ENCODE peak calls at places on chromosomes 12 and 14, in four cellular contexts. One of them, this sample, is unnamed.
A peak's percentile ranks its signal among the peaks of the same experiment; 100 is the strongest.

GRCh38 chr14:22375321-22375930 is 213.6 kb downstream of the DAD1 start:
- DNase-seq in esophagus squamous epithelium: no peak
- DNase-seq in CD4-positive, alpha-beta memory T cell: no peak
- DNase-seq in SJCRH30: no peak
- DNase-seq in this sample: no peak

GRCh38 chr12:4164591-4165558 is 108.7 kb upstream of the CCND2 start:
- DNase-seq in SJCRH30: peak; percentile 95
- DNase-seq in CD4-positive, alpha-beta memory T cell: peak; percentile 51
- DNase-seq in esophagus squamous epithelium: no peak
- DNase-seq in this sample: peak; percentile 28

GRCh38 chr12:123905319-123905925 is 67.2 kb downstream of the CCDC92 start:
- DNase-seq in SJCRH30: peak; percentile 37
- DNase-seq in esophagus squamous epithelium: no peak
- DNase-seq in CD4-positive, alpha-beta memory T cell: peak; percentile 61
- DNase-seq in this sample: peak; percentile 34

GRCh38 chr12:116389990-116390655 is 112.6 kb upstream of the MED13L start:
- DNase-seq in esophagus squamous epithelium: no peak
- DNase-seq in CD4-positive, alpha-beta memory T cell: no peak
- DNase-seq in SJCRH30: no peak
- DNase-seq in this sample: no peak

GRCh38 chr12:118070650-118071049 is 9.7 kb upstream of the WSB2 start:
- DNase-seq in CD4-positive, alpha-beta memory T cell: no peak
- DNase-seq in SJCRH30: no peak
- DNase-seq in esophagus squamous epithelium: no peak
- DNase-seq in this sample: no peak

GRCh38 chr12:93103154-93103553 is 174.1 kb upstream of the EEA1 start:
- DNase-seq in esophagus squamous epithelium: no peak
- DNase-seq in SJCRH30: no peak
- DNase-seq in CD4-positive, alpha-beta memory T cell: no peak
- DNase-seq in this sample: no peak

GRCh38 chr12:89566615-89567014 is 40.8 kb upstream of the POC1B start:
- DNase-seq in CD4-positive, alpha-beta memory T cell: no peak
- DNase-seq in SJCRH30: no peak
- DNase-seq in esophagus squamous epithelium: no peak
- DNase-seq in this sample: no peak

GRCh38 chr14:92568621-92569479 is 55.3 kb downstream of the RIN3 start:
- DNase-seq in SJCRH30: no peak
- DNase-seq in esophagus squamous epithelium: no peak
- DNase-seq in CD4-positive, alpha-beta memory T cell: no peak
- DNase-seq in this sample: no peak

GRCh38 chr12:124565656-124566180 is 1.7 kb downstream of the NCOR2 start:
- DNase-seq in SJCRH30: no peak
- DNase-seq in CD4-positive, alpha-beta memory T cell: no peak
- DNase-seq in esophagus squamous epithelium: no peak
- DNase-seq in this sample: no peak

GRCh38 chr12:3988519-3989217 is 115.5 kb upstream of the PARP11 start:
- DNase-seq in CD4-positive, alpha-beta memory T cell: peak; percentile 50
- DNase-seq in esophagus squamous epithelium: no peak
- DNase-seq in SJCRH30: no peak
- DNase-seq in this sample: no peak

GRCh38 chr12:67663121-67663520 is 14.6 kb downstream of the DYRK2 start:
- DNase-seq in esophagus squamous epithelium: no peak
- DNase-seq in CD4-positive, alpha-beta memory T cell: no peak
- DNase-seq in SJCRH30: no peak
- DNase-seq in this sample: no peak

GRCh38 chr14:87632796-87633195 is 360.2 kb downstream of the GALC start:
- DNase-seq in CD4-positive, alpha-beta memory T cell: no peak
- DNase-seq in SJCRH30: no peak
- DNase-seq in esophagus squamous epithelium: no peak
- DNase-seq in this sample: no peak

GRCh38 chr14:77088219-77088618 is 9.8 kb upstream of the CIPC start:
- DNase-seq in CD4-positive, alpha-beta memory T cell: peak; percentile 12
- DNase-seq in esophagus squamous epithelium: no peak
- DNase-seq in SJCRH30: no peak
- DNase-seq in this sample: peak; percentile 18

GRCh38 chr12:67873355-67873754 is 115.9 kb upstream of the IFNG-AS1 start:
- DNase-seq in CD4-positive, alpha-beta memory T cell: no peak
- DNase-seq in esophagus squamous epithelium: no peak
- DNase-seq in SJCRH30: no peak
- DNase-seq in this sample: no peak

GRCh38 chr14:34785223-34786006 is 71.0 kb upstream of the CFL2 start:
- DNase-seq in esophagus squamous epithelium: no peak
- DNase-seq in CD4-positive, alpha-beta memory T cell: no peak
- DNase-seq in SJCRH30: no peak
- DNase-seq in this sample: no peak

GRCh38 chr12:54977155-54977554 is 7.4 kb downstream of the TESPA1 start:
- DNase-seq in esophagus squamous epithelium: no peak
- DNase-seq in CD4-positive, alpha-beta memory T cell: no peak
- DNase-seq in SJCRH30: no peak
- DNase-seq in this sample: no peak

GRCh38 chr14:28406181-28406580 is 360.4 kb upstream of the FOXG1 start:
- DNase-seq in esophagus squamous epithelium: no peak
- DNase-seq in SJCRH30: no peak
- DNase-seq in CD4-positive, alpha-beta memory T cell: no peak
- DNase-seq in this sample: no peak

GRCh38 chr12:43847427-43847826 is 11.5 kb downstream of the TMEM117 start:
- DNase-seq in CD4-positive, alpha-beta memory T cell: no peak
- DNase-seq in SJCRH30: no peak
- DNase-seq in esophagus squamous epithelium: no peak
- DNase-seq in this sample: no peak

GRCh38 chr12:49369723-49370145 is 2.5 kb downstream of the SPATS2 start:
- DNase-seq in esophagus squamous epithelium: no peak
- DNase-seq in SJCRH30: peak; percentile 75
- DNase-seq in CD4-positive, alpha-beta memory T cell: no peak
- DNase-seq in this sample: no peak

GRCh38 chr12:25256826-25257225 is 6.1 kb upstream of the KRAS start:
- DNase-seq in esophagus squamous epithelium: no peak
- DNase-seq in SJCRH30: no peak
- DNase-seq in CD4-positive, alpha-beta memory T cell: no peak
- DNase-seq in this sample: no peak

GRCh38 chr12:89138048-89138852 is 214.1 kb downstream of the DUSP6 start:
- DNase-seq in esophagus squamous epithelium: no peak
- DNase-seq in SJCRH30: no peak
- DNase-seq in CD4-positive, alpha-beta memory T cell: no peak
- DNase-seq in this sample: no peak

GRCh38 chr12:88111074-88111652 is 30.7 kb downstream of the CEP290 start:
- DNase-seq in esophagus squamous epithelium: no peak
- DNase-seq in SJCRH30: no peak
- DNase-seq in CD4-positive, alpha-beta memory T cell: peak; percentile 22
- DNase-seq in this sample: no peak

GRCh38 chr12:120126635-120127005 is 10.1 kb upstream of the RAB35 start:
- DNase-seq in esophagus squamous epithelium: no peak
- DNase-seq in CD4-positive, alpha-beta memory T cell: no peak
- DNase-seq in SJCRH30: no peak
- DNase-seq in this sample: no peak

GRCh38 chr12:109735051-109735521 is 21.5 kb downstream of the FAM222A start:
- DNase-seq in SJCRH30: no peak
- DNase-seq in CD4-positive, alpha-beta memory T cell: no peak
- DNase-seq in esophagus squamous epithelium: no peak
- DNase-seq in this sample: peak; percentile 4

GRCh38 chr12:79848321-79848720 is 86.6 kb downstream of the PPP1R12A start:
- DNase-seq in CD4-positive, alpha-beta memory T cell: peak; percentile 13
- DNase-seq in esophagus squamous epithelium: no peak
- DNase-seq in SJCRH30: no peak
- DNase-seq in this sample: no peak

GRCh38 chr12:131784909-131785762 is 43.1 kb upstream of the MMP17 start:
- DNase-seq in CD4-positive, alpha-beta memory T cell: no peak
- DNase-seq in esophagus squamous epithelium: no peak
- DNase-seq in SJCRH30: no peak
- DNase-seq in this sample: no peak

GRCh38 chr14:64775081-64775777 is 71.0 kb downstream of the PLEKHG3 start:
- DNase-seq in SJCRH30: no peak
- DNase-seq in esophagus squamous epithelium: no peak
- DNase-seq in CD4-positive, alpha-beta memory T cell: no peak
- DNase-seq in this sample: no peak

GRCh38 chr14:36976571-36977023 is 195.8 kb downstream of the SLC25A21 start:
- DNase-seq in CD4-positive, alpha-beta memory T cell: no peak
- DNase-seq in esophagus squamous epithelium: no peak
- DNase-seq in SJCRH30: no peak
- DNase-seq in this sample: no peak

GRCh38 chr14:39342768-39343167 is 89.5 kb downstream of the FBXO33 start:
- DNase-seq in esophagus squamous epithelium: no peak
- DNase-seq in SJCRH30: no peak
- DNase-seq in CD4-positive, alpha-beta memory T cell: no peak
- DNase-seq in this sample: no peak

GRCh38 chr14:23432102-23432925 is 3.1 kb downstream of the MYH7 start:
- DNase-seq in CD4-positive, alpha-beta memory T cell: no peak
- DNase-seq in esophagus squamous epithelium: no peak
- DNase-seq in SJCRH30: no peak
- DNase-seq in this sample: peak; percentile 2

GRCh38 chr14:53715390-53715730 is 241.3 kb downstream of the BMP4 start:
- DNase-seq in esophagus squamous epithelium: no peak
- DNase-seq in SJCRH30: no peak
- DNase-seq in CD4-positive, alpha-beta memory T cell: no peak
- DNase-seq in this sample: no peak

GRCh38 chr12:38155020-38155395 is 161.6 kb upstream of the ALG10B start:
- DNase-seq in CD4-positive, alpha-beta memory T cell: no peak
- DNase-seq in esophagus squamous epithelium: no peak
- DNase-seq in SJCRH30: no peak
- DNase-seq in this sample: no peak

GRCh38 chr12:38152816-38153736 is 163.5 kb upstream of the ALG10B start:
- DNase-seq in SJCRH30: no peak
- DNase-seq in CD4-positive, alpha-beta memory T cell: no peak
- DNase-seq in esophagus squamous epithelium: no peak
- DNase-seq in this sample: no peak

GRCh38 chr12:38153737-38154061 is 162.9 kb upstream of the ALG10B start:
- DNase-seq in SJCRH30: no peak
- DNase-seq in CD4-positive, alpha-beta memory T cell: no peak
- DNase-seq in esophagus squamous epithelium: no peak
- DNase-seq in this sample: no peak

GRCh38 chr12:38155526-38156496 is 160.8 kb upstream of the ALG10B start:
- DNase-seq in esophagus squamous epithelium: no peak
- DNase-seq in SJCRH30: no peak
- DNase-seq in CD4-positive, alpha-beta memory T cell: no peak
- DNase-seq in this sample: no peak

GRCh38 chr12:38154096-38155019 is 162.2 kb upstream of the ALG10B start:
- DNase-seq in esophagus squamous epithelium: no peak
- DNase-seq in SJCRH30: no peak
- DNase-seq in CD4-positive, alpha-beta memory T cell: no peak
- DNase-seq in this sample: no peak
- H3K9me3 ChIP-seq in esophagus squamous epithelium: no peaks in the 10 kb centered on the region
- H3K9me3 ChIP-seq in SJCRH30: no peaks in the 10 kb centered on the region
- H3K9me3 ChIP-seq in CD4-positive, alpha-beta memory T cell: no peaks in the 10 kb centered on the region
- H3K9me3 ChIP-seq in this sample: no peaks in the 10 kb centered on the region

DNA sequence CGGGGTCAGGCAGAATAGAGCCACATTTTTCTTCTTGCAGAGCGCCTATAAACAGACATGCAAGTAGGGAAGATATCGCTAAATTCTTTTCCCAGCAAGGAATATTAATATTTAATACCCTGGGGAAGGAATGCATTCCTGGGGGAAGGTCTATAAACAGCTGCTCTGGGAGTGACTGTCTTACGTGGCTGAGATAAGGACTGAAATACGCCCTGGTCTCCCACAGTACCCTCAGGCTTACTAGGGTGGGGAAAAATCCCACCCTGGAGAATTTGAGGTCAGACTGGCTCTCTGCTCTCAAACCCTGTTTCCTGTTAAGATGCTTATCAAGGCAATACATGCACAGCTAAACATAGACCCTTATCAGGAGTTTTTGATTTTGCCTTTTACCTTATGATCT is 262.3 kb downstream of the CEP128 start:
- DNase-seq in SJCRH30: no peak
- DNase-seq in CD4-positive, alpha-beta memory T cell: no peak
- DNase-seq in esophagus squamous epithelium: no peak
- DNase-seq in this sample: no peak
- H3K9me3 ChIP-seq in SJCRH30: peaks cover 11% of the 10 kb centered on the region
- H3K9me3 ChIP-seq in CD4-positive, alpha-beta memory T cell: peaks cover 8% of the 10 kb centered on the region
- H3K9me3 ChIP-seq in esophagus squamous epithelium: peaks cover 37% of the 10 kb centered on the region
- H3K9me3 ChIP-seq in this sample: peaks cover 2% of the 10 kb centered on the region

GRCh38 chr12:31947971-31948370 is 11.2 kb upstream of the RESF1 start:
- DNase-seq in esophagus squamous epithelium: no peak
- DNase-seq in CD4-positive, alpha-beta memory T cell: no peak
- DNase-seq in SJCRH30: no peak
- DNase-seq in this sample: no peak
- H3K9me3 ChIP-seq in esophagus squamous epithelium: no peaks in the 10 kb centered on the region
- H3K9me3 ChIP-seq in CD4-positive, alpha-beta memory T cell: peaks cover 2% of the 10 kb centered on the region
- H3K9me3 ChIP-seq in SJCRH30: no peaks in the 10 kb centered on the region
- H3K9me3 ChIP-seq in this sample: no peaks in the 10 kb centered on the region

DNA sequence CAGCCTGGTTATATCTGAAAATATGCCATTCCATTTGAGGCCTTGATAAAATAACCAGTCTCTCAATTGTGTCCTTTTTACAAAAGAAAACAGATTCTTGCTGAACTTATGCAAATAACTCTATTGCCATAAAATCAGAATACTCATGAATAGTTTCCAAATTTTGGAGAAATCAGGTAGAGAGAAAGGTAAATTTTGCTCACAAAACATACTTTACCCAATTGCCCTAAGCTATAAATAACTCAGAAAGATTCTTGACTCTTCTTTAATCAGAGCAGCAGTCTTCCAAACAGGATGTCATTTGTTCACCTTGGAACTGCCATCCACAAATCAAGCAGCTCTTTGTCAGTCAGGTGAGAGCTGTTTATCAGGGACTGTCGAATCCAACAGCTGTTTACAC is 12.6 kb downstream of the ZNF26 start:
- DNase-seq in SJCRH30: no peak
- DNase-seq in CD4-positive, alpha-beta memory T cell: no peak
- DNase-seq in esophagus squamous epithelium: no peak
- DNase-seq in this sample: no peak
- H3K9me3 ChIP-seq in SJCRH30: peaks cover 3% of the 10 kb centered on the region
- H3K9me3 ChIP-seq in CD4-positive, alpha-beta memory T cell: peaks cover 67% of the 10 kb centered on the region
- H3K9me3 ChIP-seq in esophagus squamous epithelium: peaks cover 77% of the 10 kb centered on the region
- H3K9me3 ChIP-seq in this sample: peaks cover 41% of the 10 kb centered on the region

DNA sequence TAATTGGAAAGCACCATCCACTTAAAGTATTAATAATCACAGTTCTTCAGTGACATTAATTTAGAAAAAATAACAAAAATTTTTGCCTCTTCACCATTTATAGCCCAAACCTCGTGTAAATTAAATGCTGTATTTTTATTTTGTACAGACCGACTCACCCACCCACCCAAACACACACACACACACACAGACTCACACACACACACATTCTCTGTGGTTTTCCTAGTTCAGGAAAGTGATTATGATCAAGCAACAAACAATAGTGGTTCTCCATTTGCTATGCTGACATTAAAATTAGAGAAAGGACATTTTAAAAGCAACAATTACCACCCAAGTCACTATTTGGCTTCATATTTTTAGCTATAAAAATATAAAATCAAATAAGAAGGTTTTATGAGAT is 112.5 kb upstream of the FLRT2 start:
- DNase-seq in esophagus squamous epithelium: no peak
- DNase-seq in SJCRH30: peak; percentile 42
- DNase-seq in CD4-positive, alpha-beta memory T cell: no peak
- DNase-seq in this sample: no peak
- H3K9me3 ChIP-seq in esophagus squamous epithelium: no peaks in the 10 kb centered on the region
- H3K9me3 ChIP-seq in SJCRH30: no peaks in the 10 kb centered on the region
- H3K9me3 ChIP-seq in CD4-positive, alpha-beta memory T cell: no peaks in the 10 kb centered on the region
- H3K9me3 ChIP-seq in this sample: no peaks in the 10 kb centered on the region

GRCh38 chr12:133203344-133204263 is 22.3 kb downstream of the ZNF268 start:
- DNase-seq in SJCRH30: no peak
- DNase-seq in esophagus squamous epithelium: no peak
- DNase-seq in CD4-positive, alpha-beta memory T cell: no peak
- DNase-seq in this sample: no peak
- H3K9me3 ChIP-seq in SJCRH30: peaks cover 54% of the 10 kb centered on the region
- H3K9me3 ChIP-seq in esophagus squamous epithelium: peaks cover 89% of the 10 kb centered on the region
- H3K9me3 ChIP-seq in CD4-positive, alpha-beta memory T cell: peaks cover 76% of the 10 kb centered on the region
- H3K9me3 ChIP-seq in this sample: peaks cover 66% of the 10 kb centered on the region

This sample was measured in T-helper 17 cell.